ENCODE peak calls at places on chromosomes 2 and 18, in seven cellular contexts. I is endothelial cell, F is mucosa of descending colon, M is neural crest cell, B is heart left ventricle, V is BE2C, D is heart right ventricle. N is an unnamed sample.

GRCh38 chr2:191935247-191935646 is 88.4 kb upstream of the CAVIN2 start:
- DNase-seq in V (no peak), I (no peak), B (no peak), M (no peak), F (no peak), D (no peak), N (no peak)

GRCh38 chr2:1556776-1557466 is 143.7 kb downstream of the TPO start:
- DNase-seq in I (no peak), B (no peak), M (no peak), D (no peak), F (no peak), V (no peak), N (no peak)

GRCh38 chr2:42128731-42129486 is 40.2 kb upstream of the EML4 start:
- DNase-seq in F (peak), I (no peak), D (no peak), V (no peak), M (no peak), B (no peak), N (no peak)

GRCh38 chr2:106816974-106817373 is 69.0 kb downstream of the ST6GAL2 start:
- DNase-seq in D (peak), F (no peak), V (no peak), M (no peak), B (no peak), I (no peak), N (peak)

GRCh38 chr18:46660955-46661749 is 4.1 kb upstream of the LOXHD1 start:
- DNase-seq in V (peak), D (no peak), F (no peak), I (peak), M (peak), B (no peak), N (no peak)

GRCh38 chr2:20185176-20186022 is 39.5 kb downstream of the SDC1 start:
- DNase-seq in V (no peak), B (no peak), M (no peak), I (no peak), D (no peak), F (no peak), N (peak)

GRCh38 chr2:76467326-76467725 is 756.6 kb upstream of the GCFC2 start:
- DNase-seq in B (no peak), V (no peak), F (no peak), D (no peak), I (no peak), M (no peak), N (no peak)

GRCh38 chr2:216651370-216651881 is 18.2 kb downstream of the IGFBP2 start:
- DNase-seq in M (no peak), F (no peak), D (no peak), B (no peak), V (no peak), I (no peak), N (no peak)

GRCh38 chr18:79961527-79962291 is 2.7 kb upstream of the HSBP1L1 start:
- DNase-seq in B (no peak), M (no peak), D (no peak), I (no peak), V (no peak), F (peak), N (no peak)

GRCh38 chr2:79275863-79276262 is 116.3 kb upstream of the REG3A start:
- DNase-seq in V (no peak), I (no peak), D (no peak), B (no peak), F (no peak), M (no peak), N (no peak)

GRCh38 chr2:44615950-44616518 is 254.3 kb downstream of the CAMKMT start:
- DNase-seq in M (peak), F (no peak), V (peak), D (no peak), B (no peak), I (no peak), N (no peak)
- TF ChIP-seq CTCF in M (no peak), F (no peak), V (peak), D (no peak), B (no peak), I (no peak), N (no peak)

GRCh38 chr18:9615973-9616559 is 1.7 kb upstream of the PPP4R1 start:
- DNase-seq in F (no peak), I (no peak), D (no peak), M (no peak), B (no peak), V (no peak), N (no peak)

GRCh38 chr18:9619056-9619455 is 4.7 kb upstream of the PPP4R1 start:
- DNase-seq in V (no peak), F (no peak), D (no peak), B (no peak), I (no peak), M (no peak), N (no peak)

GRCh38 chr18:9619990-9620389 is 5.6 kb upstream of the PPP4R1 start:
- DNase-seq in B (no peak), M (no peak), V (no peak), D (no peak), F (no peak), I (no peak), N (no peak)

GRCh38 chr18:9617006-9617542 is 2.7 kb upstream of the PPP4R1 start:
- DNase-seq in I (no peak), B (no peak), M (no peak), D (no peak), F (no peak), V (no peak), N (no peak)

GRCh38 chr18:9619545-9619944 is 5.2 kb upstream of the PPP4R1 start:
- DNase-seq in F (no peak), B (no peak), V (no peak), I (no peak), D (no peak), M (no peak), N (no peak)
- TF ChIP-seq CTCF in F (no peak), B (no peak), V (no peak), I (no peak), D (no peak), M (no peak), N (no peak)

DNA sequence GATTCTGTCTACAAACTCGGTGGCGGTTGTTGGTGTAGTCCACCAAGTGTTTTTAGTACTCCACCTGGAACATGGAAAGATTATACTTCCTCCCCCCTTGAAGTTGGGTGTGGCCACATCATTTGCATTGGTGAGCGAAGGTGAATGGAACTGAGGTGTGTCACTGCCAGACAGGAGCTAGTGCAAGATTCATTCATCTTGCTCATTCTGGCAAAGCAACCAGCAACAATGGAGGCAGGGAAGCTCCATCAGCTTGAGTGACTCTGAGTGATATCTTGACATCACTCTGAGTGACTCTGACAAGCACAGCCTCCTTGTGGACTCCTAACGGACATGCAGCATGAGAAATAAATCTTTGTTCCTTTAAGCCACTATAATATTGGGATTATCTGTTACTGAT is 54.7 kb upstream of the SLC1A4 start:
- DNase-seq in D (no peak), I (no peak), V (no peak), M (no peak), B (no peak), F (peak), N (no peak)
- TF ChIP-seq CTCF in D (no peak), I (no peak), V (no peak), M (no peak), B (no peak), F (no peak), N (no peak)

DNA sequence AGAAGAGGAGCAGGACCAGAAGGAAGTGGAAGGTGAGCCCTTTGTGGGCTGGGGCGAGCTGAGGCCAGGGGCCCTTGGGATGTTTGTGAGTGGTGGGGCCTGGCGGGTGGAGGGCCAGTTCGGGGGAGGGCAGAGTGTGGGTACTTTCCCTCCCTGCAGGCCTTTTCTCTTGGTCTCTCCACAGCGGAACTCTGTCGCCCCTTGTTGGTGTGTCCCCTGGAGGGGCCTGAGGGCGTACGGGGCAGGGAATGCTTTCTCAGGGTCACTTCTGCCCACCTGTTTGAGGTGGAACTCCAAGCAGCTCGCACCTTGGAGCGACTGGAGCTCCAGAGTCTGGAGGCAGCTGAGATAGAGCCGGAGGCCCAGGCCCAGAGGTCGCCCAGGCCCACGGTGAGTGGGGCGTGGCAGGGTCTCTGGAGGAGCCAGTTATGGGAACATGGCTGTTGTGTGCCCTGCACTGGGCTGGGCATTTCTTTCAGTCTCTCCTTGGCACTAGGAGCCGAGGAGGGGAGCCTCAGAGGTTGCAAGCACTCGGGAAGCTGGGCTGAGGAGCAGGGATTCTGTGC is 10.8 kb downstream of the STK11IP start:
- DNase-seq in V (no peak), D (no peak), B (no peak), I (no peak), F (no peak), M (no peak), N (no peak)
- TF ChIP-seq CTCF in V (no peak), D (no peak), B (no peak), I (no peak), F (no peak), M (no peak), N (no peak)

GRCh38 chr2:67986258-67986657 is 76.5 kb downstream of the C1D start:
- DNase-seq in F (no peak), I (no peak), B (no peak), M (no peak), D (no peak), V (no peak), N (no peak)
- TF ChIP-seq CTCF in F (no peak), I (no peak), B (no peak), M (no peak), D (no peak), V (no peak), N (no peak)

GRCh38 chr2:25257931-25258771 is 83.6 kb downstream of the DNMT3A start:
- DNase-seq in I (no peak), D (no peak), M (no peak), B (no peak), V (no peak), F (no peak), N (no peak)
- TF ChIP-seq CTCF in I (no peak), D (no peak), M (no peak), B (no peak), V (peak), F (no peak), N (no peak)

GRCh38 chr2:10306901-10307463 is 4.3 kb downstream of the HPCAL1 start:
- DNase-seq in V (no peak), I (no peak), D (no peak), F (no peak), M (no peak), B (no peak), N (no peak)

GRCh38 chr2:10305254-10305635 is 2.5 kb downstream of the HPCAL1 start:
- DNase-seq in F (peak), D (no peak), I (no peak), V (no peak), M (no peak), B (no peak), N (no peak)

GRCh38 chr2:10304458-10305253 is 2.0 kb downstream of the HPCAL1 start:
- DNase-seq in B (no peak), V (no peak), M (no peak), D (no peak), I (no peak), F (peak), N (no peak)

GRCh38 chr2:10303634-10304378 is 1.1 kb downstream of the HPCAL1 start:
- DNase-seq in M (peak), I (peak), B (peak), F (peak), D (peak), V (peak), N (peak)

GRCh38 chr2:10305715-10306114 is 3.0 kb downstream of the HPCAL1 start:
- DNase-seq in D (no peak), M (no peak), V (peak), F (no peak), I (peak), B (no peak), N (no peak)
- TF ChIP-seq CTCF in D (no peak), M (peak), V (peak), F (no peak), I (no peak), B (no peak), N (peak)

GRCh38 chr2:222714361-222715256 is 43.2 kb downstream of the MOGAT1 start:
- DNase-seq in V (no peak), D (no peak), I (no peak), M (no peak), F (peak), B (peak), N (peak)

GRCh38 chr2:222709191-222709891 is 37.9 kb downstream of the MOGAT1 start:
- DNase-seq in I (no peak), B (peak), V (peak), D (peak), M (peak), F (peak), N (peak)

GRCh38 chr2:222715729-222716128 is 44.3 kb downstream of the MOGAT1 start:
- DNase-seq in F (peak), V (no peak), M (no peak), D (no peak), B (no peak), I (no peak), N (no peak)

GRCh38 chr2:222711315-222711940 is 40.0 kb downstream of the MOGAT1 start:
- DNase-seq in I (no peak), F (no peak), B (no peak), V (no peak), D (no peak), M (no peak), N (no peak)

GRCh38 chr2:222713007-222713406 is 41.5 kb downstream of the MOGAT1 start:
- DNase-seq in I (no peak), F (no peak), V (no peak), B (no peak), D (no peak), M (no peak), N (no peak)
- TF ChIP-seq CTCF in I (no peak), F (no peak), V (no peak), B (no peak), D (no peak), M (no peak), N (no peak)